ENCODE peak calls at places on chromosomes 2 and 18, in four cellular contexts. U is A549, S is IMR-90, E is GM12878. N is an unnamed sample.

GRCh38 chr18:31609886-31610646 is 18.4 kb downstream of the TTR start:
- DNase-seq in U (no peak), E (no peak), S (no peak), N (no peak)

GRCh38 chr18:10041180-10041579 is 127.4 kb downstream of the VAPA start:
- DNase-seq in S (peak), U (no peak), E (no peak), N (no peak)

GRCh38 chr18:33495278-33495677 is 54.8 kb upstream of the CCDC178 start:
- DNase-seq in E (peak), S (peak), U (no peak), N (peak)

GRCh38 chr2:234753701-234754100 is 198.1 kb upstream of the SH3BP4 start:
- DNase-seq in U (no peak), S (no peak), E (no peak), N (no peak)

GRCh38 chr2:72538486-72538885 is 287.3 kb downstream of the EXOC6B start:
- DNase-seq in E (no peak), U (no peak), S (no peak), N (no peak)

GRCh38 chr2:178846458-178846802 is 39.2 kb upstream of the TTN start:
- DNase-seq in U (no peak), S (no peak), E (no peak), N (no peak)

GRCh38 chr18:59549797-59550516 is 147.3 kb downstream of the CCBE1 start:
- DNase-seq in S (no peak), E (no peak), U (no peak), N (peak)

GRCh38 chr2:240329116-240329665 is 106.3 kb upstream of the GPC1 start:
- DNase-seq in E (no peak), U (no peak), S (no peak), N (no peak)

GRCh38 chr2:43467889-43468288 is 127.9 kb downstream of the THADA start:
- DNase-seq in S (peak), U (no peak), E (no peak), N (no peak)

GRCh38 chr2:218329027-218329825 is 27.4 kb upstream of the CATIP start:
- DNase-seq in S (no peak), U (no peak), E (peak), N (no peak)

GRCh38 chr2:201271917-201272316 is 11.6 kb downstream of the CASP8 start:
- DNase-seq in U (no peak), S (no peak), E (no peak), N (no peak)

GRCh38 chr2:96873651-96874096 is 3.8 kb upstream of the SEMA4C start:
- DNase-seq in U (no peak), S (no peak), E (no peak), N (no peak)

GRCh38 chr2:48148841-48149240 is 242.5 kb upstream of the FBXO11 start:
- DNase-seq in S (no peak), U (no peak), E (no peak), N (peak)

GRCh38 chr2:240925576-240926515 is 19.7 kb downstream of the CROCC2 start:
- DNase-seq in S (no peak), U (no peak), E (no peak), N (peak)

GRCh38 chr2:10361220-10361588 is 58.5 kb downstream of the HPCAL1 start:
- DNase-seq in U (no peak), S (peak), E (no peak), N (peak)

DNA sequence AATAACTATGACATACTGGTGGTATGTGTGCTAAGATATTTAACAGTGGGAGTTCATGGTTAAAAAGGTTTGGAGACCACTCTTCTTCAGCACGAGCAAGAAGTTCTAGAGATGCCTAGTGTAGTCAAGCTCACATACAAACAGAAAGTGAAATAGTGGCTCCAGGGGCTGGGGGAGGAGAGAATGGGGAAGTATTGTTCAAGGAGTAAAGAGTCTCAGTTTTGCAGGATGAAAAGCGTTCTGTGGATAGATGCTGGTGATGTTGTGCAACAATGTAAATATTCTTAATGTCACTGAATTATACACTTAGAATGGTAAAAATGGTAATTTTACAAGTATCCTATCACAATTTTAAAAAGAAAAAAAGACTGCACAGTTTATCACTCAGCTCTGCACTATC is 29.0 kb upstream of the EPAS1 start:
- DNase-seq in U (no peak), E (peak), S (no peak), N (no peak)
- TF ChIP-seq RCOR1 in U (no peak), E (no peak), S (no peak), N (no peak)

GRCh38 chr18:525066-525797 is 24.7 kb upstream of the COLEC12 start:
- DNase-seq in U (no peak), S (peak), E (no peak), N (no peak)
- TF ChIP-seq RCOR1 in U (no peak), S (no peak), E (no peak), N (no peak)

GRCh38 chr18:12271376-12272235 is 17.4 kb downstream of the CIDEA start:
- DNase-seq in U (peak), S (peak), E (peak), N (peak)
- TF ChIP-seq RCOR1 in U (no peak), S (no peak), E (no peak), N (no peak)

DNA sequence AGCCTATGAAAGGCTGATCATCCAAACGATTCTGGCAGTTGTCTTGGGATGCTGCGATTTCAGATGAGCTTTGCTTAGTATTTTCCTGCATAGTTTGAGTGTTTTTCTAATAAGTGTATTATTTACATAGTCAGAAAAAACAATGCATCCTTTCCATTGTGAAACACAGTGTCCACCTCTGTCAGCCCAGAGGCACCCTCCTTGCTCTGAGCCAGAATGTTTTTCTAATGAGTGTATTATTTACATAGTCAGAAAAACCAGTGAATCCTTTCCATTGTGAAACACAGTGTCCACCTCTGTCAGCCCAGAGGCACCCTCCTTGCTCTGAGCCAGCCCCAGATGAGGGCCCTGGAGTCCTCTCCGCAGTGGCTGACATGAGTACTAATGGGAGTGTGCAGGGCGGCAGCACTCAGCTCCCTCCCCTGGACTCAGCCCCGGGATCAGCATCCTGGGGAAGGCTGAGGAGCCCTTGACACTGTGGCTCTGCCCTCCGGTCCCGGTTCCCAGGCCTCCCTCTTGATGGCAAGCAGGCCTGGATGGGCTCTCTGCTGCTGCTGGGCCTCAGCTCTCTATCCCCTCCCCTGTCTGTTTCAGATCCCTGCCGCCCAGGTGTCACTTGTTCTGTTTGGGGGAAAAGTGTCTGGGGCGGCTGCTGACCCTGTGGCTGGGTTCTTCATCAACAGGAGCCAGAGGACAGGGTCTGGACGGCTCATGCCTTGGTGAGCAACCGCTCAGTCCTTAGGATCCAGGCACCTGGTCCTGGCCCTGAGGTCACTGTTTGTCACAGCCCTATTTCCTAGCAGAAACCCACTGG is 5.9 kb downstream of the MFSD2B start:
- DNase-seq in S (peak), U (peak), E (no peak), N (peak)
- TF ChIP-seq RCOR1 in S (peak), U (no peak), E (no peak), N (no peak)

N was measured in SK-N-SH.